ENCODE peak calls at places on chromosome 5, in five cellular contexts. P is T-helper 1 cell, Q is G401, U is AG10803, M is EL. K is an unnamed sample.

GRCh38 chr5:55440188-55440646 is 94.5 kb downstream of the PLPP1 start:
- DNase-seq in P (peak), M (peak), U (peak), Q (no peak), K (no peak)

GRCh38 chr5:378301-378891 is 56.9 kb downstream of the AHRR start:
- DNase-seq in P (peak), M (peak), U (no peak), Q (no peak), K (no peak)

GRCh38 chr5:137114529-137114928 is 384.6 kb downstream of the SPOCK1 start:
- DNase-seq in U (peak), M (peak), Q (no peak), P (no peak), K (no peak)

GRCh38 chr5:143313298-143313852 is 90.1 kb downstream of the NR3C1 start:
- DNase-seq in M (no peak), Q (no peak), P (no peak), U (no peak), K (no peak)

GRCh38 chr5:132054031-132054696 is 6.3 kb upstream of the IL3 start:
- DNase-seq in P (no peak), M (no peak), U (no peak), Q (no peak), K (no peak)

GRCh38 chr5:133712562-133712961 is 100.2 kb upstream of the FSTL4 start:
- DNase-seq in Q (no peak), P (no peak), M (no peak), U (no peak), K (no peak)

GRCh38 chr5:140875085-140876065 is at the start of gene PCDHA12:
- DNase-seq in P (no peak), U (no peak), Q (peak), M (peak), K (no peak)

GRCh38 chr5:112738180-112738560 is 485 bp downstream of the APC start:
- DNase-seq in U (no peak), M (peak), Q (peak), P (peak), K (peak)

GRCh38 chr5:98933446-98934072 is 4.8 kb upstream of the CHD1 start:
- DNase-seq in Q (no peak), M (no peak), U (no peak), P (peak), K (peak)

GRCh38 chr5:16493261-16493660 is 27.7 kb upstream of the ZNF622 start:
- DNase-seq in U (no peak), P (no peak), M (no peak), Q (no peak), K (no peak)

GRCh38 chr5:80083115-80083890 is 48.2 kb downstream of the THBS4 start:
- DNase-seq in P (peak), Q (peak), M (peak), U (peak), K (peak)

GRCh38 chr5:170791325-170791954 is 7.9 kb downstream of the GABRP start:
- DNase-seq in M (peak), P (no peak), U (peak), Q (peak), K (peak)

GRCh38 chr5:159226451-159226850 is 17.1 kb upstream of the RNF145 start:
- DNase-seq in U (no peak), P (no peak), Q (no peak), M (no peak), K (no peak)

GRCh38 chr5:142568996-142569335 is 116.9 kb downstream of the FGF1 start:
- DNase-seq in U (no peak), M (no peak), P (no peak), Q (no peak), K (no peak)

GRCh38 chr5:145854651-145855258 is 18.1 kb downstream of the GRXCR2 start:
- DNase-seq in P (no peak), Q (no peak), M (peak), U (peak), K (peak)

GRCh38 chr5:108900668-108901067 is 153.0 kb downstream of the FER start:
- DNase-seq in P (no peak), M (peak), Q (no peak), U (no peak), K (no peak)

GRCh38 chr5:170691623-170692022 is 91.9 kb upstream of the GABRP start:
- DNase-seq in M (no peak), P (no peak), Q (no peak), U (no peak), K (no peak)

GRCh38 chr5:134090482-134090881 is 24.0 kb upstream of the TCF7 start:
- DNase-seq in M (no peak), U (no peak), Q (no peak), P (no peak), K (no peak)

GRCh38 chr5:12272389-12272788 is 368.1 kb upstream of the CTNND2 start:
- DNase-seq in M (no peak), Q (no peak), U (no peak), P (no peak), K (no peak)

GRCh38 chr5:129361441-129362025 is 98.6 kb upstream of the ADAMTS19 start:
- DNase-seq in U (no peak), P (no peak), M (peak), Q (no peak), K (peak)

GRCh38 chr5:57037355-57037754 is 85.4 kb upstream of the MIER3 start:
- DNase-seq in M (no peak), U (no peak), P (no peak), Q (peak), K (peak)

GRCh38 chr5:81247441-81247972 is 14.4 kb downstream of the CKMT2 start:
- DNase-seq in P (no peak), U (peak), Q (peak), M (peak), K (no peak)

GRCh38 chr5:153654444-153654843 is 164.0 kb downstream of the GRIA1 start:
- DNase-seq in U (peak), P (no peak), M (peak), Q (no peak), K (no peak)

GRCh38 chr5:151665584-151665982 is 21.1 kb downstream of the SPARC start:
- DNase-seq in Q (peak), M (no peak), P (no peak), U (peak), K (no peak)

GRCh38 chr5:35963381-35963843 is 25.0 kb upstream of the CAPSL start:
- DNase-seq in P (no peak), Q (no peak), U (no peak), M (peak), K (peak)

GRCh38 chr5:111537153-111538024 is 25.1 kb upstream of the STARD4 start:
- DNase-seq in U (no peak), Q (no peak), M (no peak), P (no peak), K (no peak)

GRCh38 chr5:82073179-82073578 is 101.4 kb downstream of the ATG10 start:
- DNase-seq in U (no peak), Q (no peak), P (no peak), M (peak), K (no peak)

GRCh38 chr5:159913048-159913447 is 3.2 kb upstream of the ADRA1B start:
- DNase-seq in M (peak), P (no peak), U (peak), Q (no peak), K (no peak)

GRCh38 chr5:106363578-106363977 is 1307.2 kb downstream of the EFNA5 start:
- DNase-seq in P (no peak), U (no peak), Q (no peak), M (no peak), K (no peak)

GRCh38 chr5:77012601-77013000 is 17.6 kb upstream of the AGGF1 start:
- DNase-seq in P (peak), M (no peak), U (no peak), Q (no peak), K (no peak)

GRCh38 chr5:171067540-171068130 is 205.8 kb downstream of the RANBP17 start:
- DNase-seq in Q (no peak), M (no peak), U (no peak), P (no peak), K (no peak)